ENCODE peak calls at places on chromosomes 1 and 21, in six cellular contexts. Y, E, T, U, R and B are unnamed samples.

GRCh38 chr1:229033480-229033879 is 237.4 kb upstream of the RAB4A start:
- DNase-seq in Y (no peak), E (no peak), T (no peak), U (no peak), R (no peak), B (no peak)

GRCh38 chr1:95018602-95019369 is 54.0 kb downstream of the ALG14 start:
- DNase-seq in Y (no peak), E (no peak), T (no peak), U (no peak), R (no peak), B (no peak)

GRCh38 chr1:114154963-114155322 is 1.3 kb upstream of the SYT6 start:
- DNase-seq in Y (no peak), E (no peak), T (no peak), U (no peak), R (peak; percentile 70), B (no peak)

GRCh38 chr21:45304945-45305344 is 17.2 kb upstream of the POFUT2 start:
- DNase-seq in Y (no peak), E (no peak), T (no peak), U (no peak), R (no peak), B (no peak)

GRCh38 chr1:14980801-14981200 is 172.7 kb upstream of the TMEM51 start:
- DNase-seq in Y (no peak), E (no peak), T (no peak), U (no peak), R (peak; percentile 16), B (no peak)

GRCh38 chr1:43973981-43974442 is 748 bp upstream of the ATP6V0B start:
- DNase-seq in Y (no peak), E (no peak), T (no peak), U (peak; percentile 53), R (no peak), B (no peak)

GRCh38 chr1:84762664-84763063 is 72.4 kb upstream of the SSX2IP start:
- DNase-seq in Y (no peak), E (no peak), T (no peak), U (no peak), R (no peak), B (no peak)

GRCh38 chr1:165631403-165632151 is 543 bp downstream of the MGST3 start:
- DNase-seq in Y (no peak), E (peak; percentile 31), T (peak; percentile 53), U (peak; percentile 45), R (peak; percentile 40), B (peak; percentile 32)

GRCh38 chr1:194281372-194281771 is 1095.0 kb upstream of the B3GALT2 start:
- DNase-seq in Y (no peak), E (no peak), T (no peak), U (no peak), R (no peak), B (no peak)

GRCh38 chr1:231032963-231033362 is 7.1 kb downstream of the FAM89A start:
- DNase-seq in Y (no peak), E (no peak), T (no peak), U (no peak), R (no peak), B (no peak)

GRCh38 chr1:23185381-23185780 is 16.7 kb upstream of the LUZP1 start:
- DNase-seq in Y (no peak), E (no peak), T (no peak), U (no peak), R (no peak), B (no peak)

DNA sequence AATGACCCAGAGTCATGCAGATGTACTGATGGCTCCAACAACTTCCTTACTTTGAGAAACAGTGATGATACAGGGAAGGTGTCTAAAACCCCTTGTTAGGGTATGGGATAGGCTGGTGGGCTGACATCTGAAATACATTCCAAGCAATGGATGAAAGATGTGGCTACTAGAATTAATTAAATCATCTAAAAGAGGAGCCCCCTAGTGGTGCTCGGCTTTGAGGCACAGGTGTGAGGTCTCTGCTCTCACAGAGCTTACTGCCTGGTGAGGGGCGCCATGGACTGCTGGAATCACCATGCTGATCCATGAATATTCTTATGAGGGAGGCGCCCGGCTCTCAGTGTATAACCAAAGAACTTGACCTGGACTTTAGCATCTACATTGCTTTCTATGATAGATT is 48.5 kb downstream of the GNG4 start:
- DNase-seq in Y (no peak), E (no peak), T (no peak), U (no peak), R (peak; percentile 20), B (no peak)
- TF ChIP-seq CTCF in Y (peak; percentile 54), E (peak; percentile 21), T (no peak), U (peak; percentile 43), R (peak; percentile 57), B (peak; percentile 39)

GRCh38 chr1:32372149-32372756 is 9.9 kb downstream of the TSSK3 start:
- DNase-seq in Y (peak; percentile 61), E (peak; percentile 55), T (no peak), U (no peak), R (no peak), B (peak; percentile 44)
- TF ChIP-seq CTCF in Y (peak; percentile 33), E (no peak), T (no peak), U (no peak), R (no peak), B (no peak)

GRCh38 chr1:46555826-46556619 is 4.6 kb upstream of the KNCN start:
- DNase-seq in Y (no peak), E (no peak), T (no peak), U (no peak), R (no peak), B (no peak)

GRCh38 chr1:46558141-46558963 is 6.9 kb upstream of the KNCN start:
- DNase-seq in Y (no peak), E (no peak), T (no peak), U (no peak), R (no peak), B (no peak)

GRCh38 chr1:46557403-46557802 is 6.0 kb upstream of the KNCN start:
- DNase-seq in Y (no peak), E (no peak), T (no peak), U (no peak), R (no peak), B (no peak)

GRCh38 chr1:46555081-46555432 is 3.6 kb upstream of the KNCN start:
- DNase-seq in Y (no peak), E (no peak), T (no peak), U (no peak), R (no peak), B (no peak)

DNA sequence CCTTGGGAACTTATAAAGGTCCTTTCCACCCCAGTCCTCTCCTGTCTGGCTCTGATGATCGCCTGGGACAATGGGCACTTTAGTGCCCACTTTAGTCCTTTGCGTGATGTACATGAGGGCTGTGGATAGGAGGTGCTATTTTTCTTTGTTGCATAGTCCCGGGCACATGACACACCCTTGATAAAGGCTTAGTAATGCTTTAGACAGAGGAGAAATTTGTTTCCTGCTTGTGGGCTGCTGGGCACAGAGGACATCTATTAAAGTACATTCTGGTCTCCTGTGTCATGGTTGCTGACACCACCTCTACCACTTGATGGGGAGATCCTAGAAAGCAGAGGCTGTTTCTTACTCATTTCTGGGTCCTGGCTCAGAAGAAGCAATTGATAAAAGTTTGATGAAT is 5.4 kb upstream of the KNCN start:
- DNase-seq in Y (no peak), E (no peak), T (no peak), U (no peak), R (no peak), B (no peak)
- TF ChIP-seq CTCF in Y (no peak), E (no peak), T (no peak), U (no peak), R (no peak), B (no peak)

GRCh38 chr1:54800899-54801759 is at the start of gene TTC22:
- DNase-seq in Y (peak; percentile 35), E (peak; percentile 83), T (peak; percentile 75), U (peak; percentile 87), R (peak; percentile 19), B (peak; percentile 89)
- TF ChIP-seq CTCF in Y (peak; percentile 78), E (peak; percentile 61), T (no peak), U (peak; percentile 78), R (no peak), B (peak; percentile 58)

DNA sequence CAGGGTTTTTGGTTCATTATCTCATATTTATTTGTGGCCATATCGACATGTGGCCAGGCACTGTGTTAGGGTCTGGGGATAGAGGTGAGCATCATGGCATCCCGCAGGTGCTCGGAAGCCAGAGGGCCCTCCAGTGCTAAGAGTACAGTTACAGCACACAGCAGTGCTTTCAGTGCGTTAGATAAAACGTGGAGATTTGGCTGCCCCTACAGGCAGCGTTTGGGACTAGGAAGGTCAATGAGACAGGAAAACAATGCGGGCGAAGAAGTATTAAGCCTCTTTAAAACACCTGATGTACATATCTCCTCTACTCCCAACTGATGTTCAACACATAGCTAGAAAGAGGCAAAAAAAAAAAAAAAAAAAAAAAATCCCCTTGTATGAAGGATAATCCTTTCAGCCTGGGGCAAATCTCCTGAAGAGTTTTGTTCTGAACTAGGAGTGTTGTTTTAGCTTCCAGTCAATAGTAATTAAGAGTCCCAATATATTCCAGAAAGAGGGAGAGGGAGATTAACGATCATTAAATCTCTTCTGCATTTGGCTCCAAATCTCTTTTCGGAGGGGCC is 80.1 kb downstream of the CAPZB start:
- DNase-seq in Y (no peak), E (no peak), T (no peak), U (no peak), R (no peak), B (no peak)
- TF ChIP-seq CTCF in Y (no peak), E (no peak), T (no peak), U (no peak), R (no peak), B (no peak)

GRCh38 chr21:35738342-35738961 is 321.9 kb downstream of the SETD4 start:
- DNase-seq in Y (no peak), E (no peak), T (peak; percentile 39), U (no peak), R (no peak), B (no peak)
- TF ChIP-seq CTCF in Y (no peak), E (no peak), T (no peak), U (no peak), R (no peak), B (no peak)

DNA sequence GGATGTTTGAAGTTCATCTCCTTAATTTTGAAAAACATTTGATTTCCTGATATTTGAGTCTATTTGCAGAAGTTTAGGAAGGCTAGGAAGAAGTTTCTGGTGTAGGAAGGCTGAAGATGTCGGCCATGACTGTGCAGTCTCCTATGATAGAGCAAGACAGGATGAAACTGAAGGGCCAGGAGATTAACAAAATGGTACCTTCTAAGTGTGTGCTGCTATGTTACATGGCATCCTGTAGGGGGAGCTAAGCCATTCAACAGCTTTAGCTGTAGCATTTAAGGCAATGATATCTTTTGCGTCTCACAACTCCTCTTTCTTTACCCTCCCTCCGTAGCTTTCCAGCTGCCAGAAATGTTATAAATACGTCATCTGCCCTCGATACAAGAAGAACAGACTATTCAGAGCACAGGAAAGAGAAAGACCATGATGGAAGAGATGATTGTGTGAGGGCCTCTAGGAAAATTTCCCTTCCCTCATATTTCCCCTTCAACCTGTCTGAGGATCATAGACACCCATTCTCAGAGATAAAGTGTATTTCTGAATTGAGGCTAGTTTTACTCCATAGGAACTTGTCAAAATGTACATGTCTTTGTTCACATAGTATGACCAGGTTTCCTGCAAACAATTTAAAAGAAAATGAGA is 61.1 kb downstream of the XCL1 start:
- DNase-seq in Y (no peak), E (peak; percentile 15), T (no peak), U (peak; percentile 65), R (peak; percentile 19), B (peak; percentile 40)
- TF ChIP-seq CTCF in Y (peak; percentile 73), E (peak; percentile 60), T (peak; percentile 40), U (peak; percentile 88), R (peak; percentile 74), B (peak; percentile 49)

GRCh38 chr1:205588691-205589445 is 42.9 kb downstream of the ELK4 start:
- DNase-seq in Y (no peak), E (no peak), T (no peak), U (no peak), R (peak; percentile 44), B (no peak)
- TF ChIP-seq CTCF in Y (peak; percentile 55), E (peak; percentile 45), T (no peak), U (peak; percentile 27), R (no peak), B (peak; percentile 30)